ENCODE peak calls at places on chromosomes 7 and 10, in ten cellular contexts. Q is Peyer's patch, F is gastrocnemius medialis, U is transverse colon, E is uterus, X is ovary, Y is HCT116, M is body of pancreas, V is IMR-90, R is tibial nerve. P is an unnamed sample. For H3K9me3 and H3K4me1, the result is how much of the 10 kb centered on the place peaks cover.

GRCh38 chr7:95276114-95276513 is 48.2 kb downstream of the PON1 start:
- DNase-seq in Q (no peak), F (no peak), U (no peak), E (no peak), X (no peak), Y (no peak), M (no peak), V (no peak), R (no peak), P (no peak)

GRCh38 chr10:50624866-50625491 is 1.2 kb upstream of the SGMS1 start:
- DNase-seq in Q (peak), F (peak), U (peak), E (no peak), X (no peak), Y (peak), M (peak), V (peak), R (peak), P (peak)

GRCh38 chr7:155455132-155455693 is 2.7 kb upstream of the EN2 start:
- DNase-seq in Q (peak), F (no peak), U (no peak), E (no peak), X (no peak), Y (no peak), M (no peak), V (no peak), R (no peak), P (no peak)

GRCh38 chr10:73863039-73863817 is 11.1 kb downstream of the CAMK2G start:
- DNase-seq in Q (no peak), F (no peak), U (no peak), E (no peak), X (no peak), Y (no peak), M (no peak), V (no peak), R (no peak), P (no peak)

GRCh38 chr7:130998993-130999602 is 265.1 kb upstream of the KLF14 start:
- DNase-seq in Q (no peak), F (no peak), U (no peak), E (no peak), X (no peak), Y (peak), M (no peak), V (peak), R (no peak), P (no peak)

GRCh38 chr10:480928-481551 is 208.4 kb downstream of the DIP2C start:
- DNase-seq in Q (no peak), F (peak), U (no peak), E (no peak), X (no peak), Y (no peak), M (peak), V (peak), R (no peak), P (no peak)

GRCh38 chr10:77391605-77392235 is 245.9 kb downstream of the KCNMA1 start:
- DNase-seq in Q (peak), F (peak), U (peak), E (peak), X (peak), Y (peak), M (peak), V (peak), R (peak), P (no peak)

GRCh38 chr7:55476071-55476803 is 96.1 kb downstream of the VOPP1 start:
- DNase-seq in Q (no peak), F (peak), U (no peak), E (no peak), X (no peak), Y (no peak), M (no peak), V (peak), R (no peak), P (no peak)

GRCh38 chr7:158135931-158136330 is 451.7 kb downstream of the PTPRN2 start:
- DNase-seq in Q (no peak), F (no peak), U (no peak), E (no peak), X (no peak), Y (no peak), M (no peak), V (no peak), R (no peak), P (no peak)
- H3K9me3 ChIP-seq in Q (under half), F (under half), U (under half), E (under half), X (under half), Y (under half), M (under half), V (half or more), R (under half), P (under half)

GRCh38 chr7:100888988-100889760 is at the start of gene UFSP1:
- DNase-seq in Q (peak), F (peak), U (no peak), E (no peak), X (no peak), Y (peak), M (peak), V (no peak), R (no peak), P (no peak)
- TF ChIP-seq POLR2A in Q (no peak), F (no peak), U (no peak), E (no peak), X (no peak), Y (peak), M (peak), V (peak), R (no peak), P (peak)

GRCh38 chr7:122304996-122305421 is 459 bp upstream of the FEZF1 start:
- DNase-seq in Q (no peak), F (no peak), U (no peak), E (no peak), X (no peak), Y (no peak), M (no peak), V (no peak), R (no peak), P (no peak)

GRCh38 chr7:122305475-122306319 is 1.1 kb upstream of the FEZF1 start:
- DNase-seq in Q (no peak), F (no peak), U (no peak), E (no peak), X (no peak), Y (peak), M (no peak), V (no peak), R (no peak), P (peak)

GRCh38 chr7:122303522-122303970 is 1.0 kb downstream of the FEZF1 start:
- DNase-seq in Q (no peak), F (no peak), U (no peak), E (no peak), X (no peak), Y (no peak), M (no peak), V (no peak), R (no peak), P (no peak)

GRCh38 chr7:122303971-122304603 is 463 bp downstream of the FEZF1 start:
- DNase-seq in Q (no peak), F (no peak), U (no peak), E (no peak), X (no peak), Y (no peak), M (no peak), V (no peak), R (no peak), P (peak)

DNA sequence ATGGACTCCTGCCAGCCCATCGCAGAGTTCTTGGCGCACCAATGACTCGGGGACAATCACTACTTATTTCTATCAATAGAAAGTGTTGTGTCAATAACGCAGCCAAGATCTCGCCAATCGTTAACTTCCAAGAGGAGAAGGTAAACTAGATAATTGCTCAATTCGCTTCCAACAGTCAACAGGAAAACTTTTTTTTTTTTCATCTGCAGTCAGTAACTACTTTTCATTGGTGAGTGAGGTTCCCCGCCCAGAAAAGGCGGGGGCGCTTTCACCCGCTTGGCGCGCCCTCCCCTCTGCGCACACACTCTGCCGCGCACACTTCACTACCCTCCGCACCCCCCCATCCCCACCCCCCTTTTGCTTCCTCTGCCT is at the start of gene FEZF1:
- DNase-seq in Q (no peak), F (no peak), U (no peak), E (no peak), X (no peak), Y (peak), M (peak), V (no peak), R (no peak), P (peak)
- H3K4me1 ChIP-seq in Q (under half), F (under half), U (half or more), E (under half), X (under half), Y (under half), M (under half), V (under half), R (under half), P (under half)

GRCh38 chr7:14598978-14599377 is 303.6 kb downstream of the DGKB start:
- DNase-seq in Q (no peak), F (no peak), U (no peak), E (no peak), X (no peak), Y (no peak), M (no peak), V (peak), R (no peak), P (no peak)
- H3K9me3 ChIP-seq in Q (under half), F (under half), U (under half), E (under half), X (under half), Y (under half), M (under half), V (under half), R (under half), P (under half)

GRCh38 chr7:6026011-6026819 is 5.0 kb upstream of the ANKRD61 start:
- DNase-seq in Q (peak), F (peak), U (peak), E (no peak), X (peak), Y (no peak), M (peak), V (peak), R (no peak), P (peak)

GRCh38 chr7:6026917-6027316 is 4.3 kb upstream of the ANKRD61 start:
- DNase-seq in Q (no peak), F (no peak), U (no peak), E (no peak), X (no peak), Y (no peak), M (peak), V (no peak), R (no peak), P (no peak)

GRCh38 chr7:6023974-6024435 is 7.2 kb upstream of the ANKRD61 start:
- DNase-seq in Q (peak), F (no peak), U (no peak), E (no peak), X (no peak), Y (no peak), M (no peak), V (no peak), R (no peak), P (no peak)

GRCh38 chr7:6027806-6028365 is 3.3 kb upstream of the ANKRD61 start:
- DNase-seq in Q (no peak), F (no peak), U (no peak), E (no peak), X (no peak), Y (no peak), M (no peak), V (no peak), R (no peak), P (no peak)

GRCh38 chr7:6022671-6023070 is 8.5 kb upstream of the ANKRD61 start:
- DNase-seq in Q (no peak), F (no peak), U (no peak), E (no peak), X (no peak), Y (no peak), M (no peak), V (no peak), R (no peak), P (no peak)
- TF ChIP-seq POLR2A in Q (no peak), F (no peak), U (no peak), E (no peak), X (no peak), Y (no peak), M (no peak), V (no peak), R (no peak), P (no peak)

DNA sequence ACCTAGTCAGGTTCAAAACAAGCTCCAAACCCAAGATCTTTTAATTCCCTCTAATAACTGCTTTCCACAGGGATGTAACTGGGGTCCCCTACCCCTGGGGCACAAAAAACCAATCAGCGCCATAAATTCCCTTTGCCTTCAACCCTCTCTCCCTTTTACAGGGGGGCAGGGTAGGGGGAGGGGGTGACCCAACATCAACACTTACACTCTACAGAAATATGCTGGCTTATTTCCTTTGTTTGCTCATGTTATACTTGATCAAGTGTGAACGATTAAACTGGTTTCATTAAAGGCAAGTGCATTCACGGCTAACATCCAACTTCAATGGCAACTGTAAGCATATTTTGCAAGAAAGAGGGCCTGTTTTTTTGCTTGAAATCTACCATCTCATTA is 2.9 kb downstream of the CTBP2 start:
- DNase-seq in Q (peak), F (no peak), U (no peak), E (no peak), X (no peak), Y (no peak), M (no peak), V (no peak), R (no peak), P (no peak)
- H3K4me1 ChIP-seq in Q (under half), F (half or more), U (half or more), E (under half), X (under half), Y (half or more), M (half or more), V (under half), R (under half), P (under half)

GRCh38 chr7:157816086-157816485 is 479.3 kb downstream of the DNAJB6 start:
- DNase-seq in Q (no peak), F (no peak), U (no peak), E (no peak), X (no peak), Y (no peak), M (no peak), V (no peak), R (no peak), P (peak)
- H3K9me3 ChIP-seq in Q (under half), F (under half), U (under half), E (under half), X (under half), Y (under half), M (under half), V (half or more), R (under half), P (under half)

GRCh38 chr7:157558061-157558460 is 221.3 kb downstream of the DNAJB6 start:
- DNase-seq in Q (no peak), F (no peak), U (no peak), E (no peak), X (peak), Y (no peak), M (no peak), V (no peak), R (no peak), P (no peak)
- TF ChIP-seq POLR2A in Q (no peak), F (no peak), U (no peak), E (no peak), X (no peak), Y (no peak), M (no peak), V (no peak), R (no peak), P (no peak)

GRCh38 chr7:29143698-29144203 is 2.6 kb downstream of the CPVL start:
- DNase-seq in Q (no peak), F (no peak), U (no peak), E (no peak), X (no peak), Y (no peak), M (no peak), V (no peak), R (no peak), P (no peak)
- H3K4me1 ChIP-seq in Q (under half), F (under half), U (under half), E (under half), X (under half), Y (under half), M (under half), V (under half), R (under half), P (under half)

P was measured in right lobe of liver.